ENCODE peak calls at places on chromosome 18, in ten cellular contexts. J, K, C, F, S, M, N, U, O and Z are unnamed samples.
A peak's percentile ranks its signal among the peaks of the same experiment; 100 is the strongest.

GRCh38 chr18:59481436-59481835 is 122.4 kb upstream of the LMAN1 start:
- DNase-seq in J (no peak), K (no peak), C (no peak), F (no peak), S (no peak), M (no peak), N (no peak), U (no peak), O (no peak), Z (no peak)

GRCh38 chr18:57190026-57190425 is 43.1 kb downstream of the BOD1L2 start:
- DNase-seq in J (no peak), K (no peak), C (no peak), F (no peak), S (no peak), M (no peak), N (no peak), U (no peak), O (no peak), Z (no peak)

GRCh38 chr18:70907673-70908072 is 618.8 kb downstream of the SOCS6 start:
- DNase-seq in J (no peak), K (peak; percentile 58), C (peak; percentile 55), F (no peak), S (no peak), M (no peak), N (no peak), U (no peak), O (no peak), Z (peak; percentile 31)

GRCh38 chr18:49243391-49243790 is 217.1 kb downstream of the DYM start:
- DNase-seq in J (no peak), K (no peak), C (no peak), F (no peak), S (no peak), M (no peak), N (no peak), U (no peak), O (no peak), Z (no peak)

GRCh38 chr18:49177812-49178211 is 227.0 kb upstream of the SMAD7 start:
- DNase-seq in J (no peak), K (no peak), C (no peak), F (no peak), S (no peak), M (no peak), N (no peak), U (no peak), O (peak; percentile 86), Z (peak; percentile 44)

GRCh38 chr18:22650247-22650646 is 232.5 kb upstream of the CTAGE1 start:
- DNase-seq in J (no peak), K (no peak), C (no peak), F (no peak), S (no peak), M (no peak), N (no peak), U (no peak), O (no peak), Z (peak; percentile 41)

GRCh38 chr18:79402977-79403722 is 7.4 kb downstream of the NFATC1 start:
- DNase-seq in J (no peak), K (no peak), C (peak; percentile 75), F (no peak), S (peak; percentile 60), M (no peak), N (no peak), U (peak; percentile 41), O (no peak), Z (peak; percentile 47)

GRCh38 chr18:35971661-35972196 is 750 bp upstream of the RMP24 start:
- DNase-seq in J (no peak), K (no peak), C (no peak), F (peak; percentile 13), S (no peak), M (no peak), N (no peak), U (no peak), O (no peak), Z (no peak)

GRCh38 chr18:55996726-55997125 is 408.7 kb upstream of the TCF4 start:
- DNase-seq in J (no peak), K (no peak), C (no peak), F (no peak), S (no peak), M (no peak), N (no peak), U (no peak), O (no peak), Z (no peak)

GRCh38 chr18:21177742-21178305 is 64.2 kb upstream of the GREB1L start:
- DNase-seq in J (no peak), K (no peak), C (no peak), F (no peak), S (no peak), M (no peak), N (no peak), U (no peak), O (no peak), Z (no peak)
- TF ChIP-seq CTCF in J (no peak), K (no peak), C (no peak), F (no peak), S (no peak), M (no peak), N (no peak), U (no peak), O (no peak), Z (no peak)

GRCh38 chr18:43392168-43392567 is 114.9 kb upstream of the SYT4 start:
- DNase-seq in J (no peak), K (no peak), C (no peak), F (no peak), S (no peak), M (no peak), N (no peak), U (no peak), O (no peak), Z (no peak)
- TF ChIP-seq CTCF in J (no peak), K (no peak), C (no peak), F (no peak), S (no peak), M (no peak), N (no peak), U (no peak), O (no peak), Z (no peak)

GRCh38 chr18:43785145-43785544 is 507.9 kb upstream of the SYT4 start:
- DNase-seq in J (no peak), K (no peak), C (no peak), F (no peak), S (no peak), M (no peak), N (no peak), U (no peak), O (no peak), Z (no peak)

GRCh38 chr18:43786893-43787292 is 509.6 kb upstream of the SYT4 start:
- DNase-seq in J (no peak), K (no peak), C (no peak), F (no peak), S (no peak), M (no peak), N (no peak), U (no peak), O (no peak), Z (no peak)

GRCh38 chr18:43793910-43794309 is 516.6 kb upstream of the SYT4 start:
- DNase-seq in J (no peak), K (no peak), C (no peak), F (no peak), S (no peak), M (no peak), N (no peak), U (no peak), O (no peak), Z (no peak)

GRCh38 chr18:43794363-43794762 is 517.1 kb upstream of the SYT4 start:
- DNase-seq in J (no peak), K (no peak), C (no peak), F (no peak), S (no peak), M (peak; percentile 50), N (no peak), U (no peak), O (no peak), Z (no peak)

GRCh38 chr18:43789234-43790000 is 512.1 kb upstream of the SYT4 start:
- DNase-seq in J (no peak), K (no peak), C (peak; percentile 14), F (peak; percentile 22), S (no peak), M (peak; percentile 30), N (peak; percentile 2), U (no peak), O (peak; percentile 7), Z (peak; percentile 36)
- TF ChIP-seq CTCF in J (no peak), K (no peak), C (no peak), F (peak; percentile 60), S (no peak), M (peak; percentile 47), N (peak; percentile 65), U (no peak), O (no peak), Z (peak; percentile 40)

DNA sequence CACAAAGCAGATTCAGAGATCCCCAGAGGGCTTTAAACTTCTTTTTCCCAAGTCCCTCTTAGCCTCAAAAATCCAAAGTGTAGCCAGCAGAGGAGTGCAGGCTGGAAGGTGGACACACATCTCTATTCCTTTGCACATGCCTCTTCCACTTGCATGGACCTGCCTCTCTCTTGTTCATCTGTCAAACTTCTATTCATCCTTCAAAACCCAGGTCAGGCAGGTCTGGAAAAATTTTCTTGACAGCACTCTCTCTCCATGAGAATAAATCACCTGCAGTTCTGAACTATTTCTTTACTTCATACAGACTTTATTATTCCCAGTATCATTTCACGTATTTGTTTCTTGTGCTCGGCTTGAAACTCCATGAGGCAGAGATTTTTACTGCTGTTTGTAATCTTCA is 127.5 kb downstream of the SS18 start:
- DNase-seq in J (no peak), K (no peak), C (no peak), F (no peak), S (no peak), M (no peak), N (no peak), U (no peak), O (no peak), Z (no peak)
- TF ChIP-seq CTCF in J (no peak), K (no peak), C (no peak), F (no peak), S (no peak), M (no peak), N (no peak), U (no peak), O (no peak), Z (no peak)

GRCh38 chr18:32332708-32333107 is 138.0 kb downstream of the GAREM1 start:
- DNase-seq in J (no peak), K (no peak), C (no peak), F (no peak), S (no peak), M (no peak), N (no peak), U (no peak), O (no peak), Z (no peak)
- TF ChIP-seq CTCF in J (no peak), K (no peak), C (no peak), F (no peak), S (no peak), M (no peak), N (no peak), U (no peak), O (no peak), Z (no peak)